ENCODE peak calls at places on chromosomes 7 and 10, in four cellular contexts. L is adrenal gland; Q is CD8-positive, alpha-beta T cell; K is left ventricle myocardium inferior. U is an unnamed sample.

GRCh38 chr10:132326925-132327324 is 5.1 kb upstream of the LRRC27 start:
- DNase-seq in L (no peak), Q (no peak), K (no peak), U (no peak)

GRCh38 chr10:124539935-124540641 is 78.5 kb downstream of the LHPP start:
- DNase-seq in L (peak), Q (peak), K (peak), U (peak)

GRCh38 chr7:157528785-157529341 is 192.1 kb downstream of the DNAJB6 start:
- DNase-seq in L (no peak), Q (no peak), K (no peak), U (no peak)

GRCh38 chr10:62900829-62901571 is 84.8 kb upstream of the EGR2 start:
- DNase-seq in L (no peak), Q (no peak), K (no peak), U (peak)

GRCh38 chr7:73570521-73570920 is 7.9 kb downstream of the TBL2 start:
- DNase-seq in L (no peak), Q (no peak), K (no peak), U (no peak)

GRCh38 chr7:132893560-132893959 is 188.3 kb downstream of the CHCHD3 start:
- DNase-seq in L (no peak), Q (no peak), K (no peak), U (no peak)

GRCh38 chr7:125256446-125256845 is 326.8 kb upstream of the POT1 start:
- DNase-seq in L (no peak), Q (no peak), K (no peak), U (no peak)

GRCh38 chr10:130027716-130028464 is 63.8 kb upstream of the EBF3 start:
- DNase-seq in L (no peak), Q (no peak), K (no peak), U (peak)

GRCh38 chr7:32119790-32120196 is 49.6 kb upstream of the PDE1C start:
- DNase-seq in L (no peak), Q (no peak), K (no peak), U (peak)

GRCh38 chr10:114276671-114277070 is 37.6 kb downstream of the VWA2 start:
- DNase-seq in L (no peak), Q (no peak), K (no peak), U (no peak)

GRCh38 chr10:28986117-28986792 is 302.6 kb upstream of the LYZL1 start:
- DNase-seq in L (no peak), Q (no peak), K (no peak), U (no peak)

GRCh38 chr7:28157826-28158416 is 22.7 kb downstream of the JAZF1 start:
- DNase-seq in L (no peak), Q (no peak), K (no peak), U (peak)

GRCh38 chr7:30752979-30753378 is 1.0 kb downstream of the INMT start:
- DNase-seq in L (peak), Q (no peak), K (peak), U (no peak)
- H3K4me3 ChIP-seq in L (no peak), Q (no peak), K (peak), U (no peak)

DNA sequence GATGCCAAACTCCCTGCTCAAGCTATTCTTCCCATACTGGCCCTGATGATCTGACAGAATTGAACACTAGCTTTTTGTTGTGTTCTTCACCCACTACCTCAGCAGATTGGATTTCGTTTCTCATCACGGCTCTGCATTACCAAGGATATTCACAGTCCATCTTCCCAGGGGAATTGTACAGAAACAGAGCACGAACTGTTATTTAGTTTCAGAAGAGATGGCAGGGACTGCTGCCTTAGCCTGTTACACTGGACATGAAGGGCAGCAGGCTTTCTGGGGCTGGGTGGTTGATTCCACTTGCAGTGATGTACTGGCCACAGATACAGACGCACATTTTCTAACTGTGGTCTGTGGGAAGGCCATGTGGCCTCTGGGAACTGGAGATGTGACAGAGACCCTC is 82.0 kb downstream of the RNF216 start:
- DNase-seq in L (no peak), Q (no peak), K (no peak), U (no peak)
- H3K27ac ChIP-seq in L (peak), Q (peak), K (peak), U (peak)

GRCh38 chr10:34716234-34716633 is 98.9 kb downstream of the PARD3 start:
- DNase-seq in L (no peak), Q (no peak), K (no peak), U (no peak)
- H3K4me3 ChIP-seq in L (no peak), Q (no peak), K (no peak), U (no peak)

GRCh38 chr10:48525956-48526355 is 78.9 kb downstream of the ARHGAP22 start:
- DNase-seq in L (no peak), Q (no peak), K (no peak), U (no peak)
- H3K27ac ChIP-seq in L (no peak), Q (no peak), K (no peak), U (no peak)

GRCh38 chr10:98012654-98013053 is 17.8 kb downstream of the CRTAC1 start:
- DNase-seq in L (no peak), Q (no peak), K (no peak), U (no peak)

GRCh38 chr10:98016781-98017475 is 13.5 kb downstream of the CRTAC1 start:
- DNase-seq in L (no peak), Q (no peak), K (no peak), U (no peak)

GRCh38 chr10:98013776-98014175 is 16.6 kb downstream of the CRTAC1 start:
- DNase-seq in L (no peak), Q (no peak), K (no peak), U (no peak)

GRCh38 chr10:98010939-98011685 is 19.3 kb downstream of the CRTAC1 start:
- DNase-seq in L (no peak), Q (no peak), K (no peak), U (no peak)

DNA sequence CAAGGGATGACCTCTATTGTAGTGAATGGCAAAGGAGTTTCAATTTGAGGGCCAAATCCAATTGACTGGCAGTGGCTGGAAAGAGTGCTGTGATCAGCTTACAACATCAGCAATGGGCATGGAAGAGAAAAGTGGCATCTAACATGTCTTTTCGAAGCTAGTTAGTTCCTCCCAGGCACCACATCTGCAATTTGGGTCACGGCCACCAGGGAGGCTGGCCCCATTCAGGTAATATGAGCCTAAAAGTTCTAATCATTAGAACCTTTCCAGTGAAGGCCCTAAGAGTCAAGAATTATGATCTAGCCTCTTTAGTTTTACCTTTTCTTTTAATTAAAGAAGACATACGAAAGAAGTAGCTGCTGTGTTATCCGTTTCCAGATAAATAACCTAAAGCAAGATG is 17.3 kb downstream of the CRTAC1 start:
- DNase-seq in L (no peak), Q (no peak), K (no peak), U (no peak)
- H3K4me3 ChIP-seq in L (no peak), Q (no peak), K (no peak), U (no peak)

GRCh38 chr7:77182261-77182660 is 17.4 kb downstream of the FGL2 start:
- DNase-seq in L (no peak), Q (no peak), K (no peak), U (no peak)
- H3K27ac ChIP-seq in L (no peak), Q (no peak), K (no peak), U (no peak)

GRCh38 chr10:100537475-100537874 is 1.7 kb downstream of the HIF1AN start:
- DNase-seq in L (no peak), Q (no peak), K (no peak), U (no peak)
- H3K4me3 ChIP-seq in L (no peak), Q (no peak), K (no peak), U (no peak)

GRCh38 chr7:100152937-100153666 is 4.4 kb downstream of the LAMTOR4 start:
- DNase-seq in L (no peak), Q (no peak), K (no peak), U (no peak)

GRCh38 chr7:100155553-100156317 is 2.8 kb downstream of the TRAPPC14 start:
- DNase-seq in L (no peak), Q (no peak), K (no peak), U (no peak)

GRCh38 chr7:100154651-100155491 is 3.7 kb downstream of the TRAPPC14 start:
- DNase-seq in L (no peak), Q (no peak), K (no peak), U (no peak)

GRCh38 chr7:100153713-100154519 is 4.6 kb downstream of the TRAPPC14 start:
- DNase-seq in L (no peak), Q (no peak), K (no peak), U (no peak)

GRCh38 chr7:100152404-100152803 is 3.7 kb downstream of the LAMTOR4 start:
- DNase-seq in L (no peak), Q (no peak), K (no peak), U (no peak)
- H3K27ac ChIP-seq in L (peak), Q (no peak), K (peak), U (no peak)